ENCODE peak calls at places on chromosome 3, in five cellular contexts. G is IMR-90, E is neural progenitor cell, N is MM.1S, M is fibroblast of lung. A is an unnamed sample.

GRCh38 chr3:31288641-31289100 is 244.1 kb upstream of the STT3B start:
- DNase-seq in G (peak), E (peak), N (peak), M (peak), A (peak)

GRCh38 chr3:99498544-99499234 is 139.7 kb upstream of the COL8A1 start:
- DNase-seq in G (peak), E (no peak), N (no peak), M (peak), A (no peak)

GRCh38 chr3:195133462-195133861 is 137.5 kb downstream of the XXYLT1 start:
- DNase-seq in G (peak), E (no peak), N (no peak), M (peak), A (peak)

GRCh38 chr3:175266993-175267960 is 408.1 kb downstream of the NAALADL2 start:
- DNase-seq in G (peak), E (no peak), N (no peak), M (peak), A (peak)

GRCh38 chr3:141303481-141304223 is 64.7 kb upstream of the ZBTB38 start:
- DNase-seq in G (peak), E (peak), N (peak), M (peak), A (peak)

GRCh38 chr3:194944526-194944925 is 258.8 kb downstream of the FAM43A start:
- DNase-seq in G (no peak), E (no peak), N (no peak), M (no peak), A (no peak)

GRCh38 chr3:46922871-46923558 is 45.5 kb downstream of the PTH1R start:
- DNase-seq in G (no peak), E (no peak), N (no peak), M (no peak), A (no peak)

GRCh38 chr3:109081746-109082510 is 36.0 kb downstream of the MORC1 start:
- DNase-seq in G (peak), E (peak), N (peak), M (peak), A (peak)

GRCh38 chr3:101102678-101103296 is 109.6 kb upstream of the ABI3BP start:
- DNase-seq in G (peak), E (no peak), N (no peak), M (no peak), A (no peak)

DNA sequence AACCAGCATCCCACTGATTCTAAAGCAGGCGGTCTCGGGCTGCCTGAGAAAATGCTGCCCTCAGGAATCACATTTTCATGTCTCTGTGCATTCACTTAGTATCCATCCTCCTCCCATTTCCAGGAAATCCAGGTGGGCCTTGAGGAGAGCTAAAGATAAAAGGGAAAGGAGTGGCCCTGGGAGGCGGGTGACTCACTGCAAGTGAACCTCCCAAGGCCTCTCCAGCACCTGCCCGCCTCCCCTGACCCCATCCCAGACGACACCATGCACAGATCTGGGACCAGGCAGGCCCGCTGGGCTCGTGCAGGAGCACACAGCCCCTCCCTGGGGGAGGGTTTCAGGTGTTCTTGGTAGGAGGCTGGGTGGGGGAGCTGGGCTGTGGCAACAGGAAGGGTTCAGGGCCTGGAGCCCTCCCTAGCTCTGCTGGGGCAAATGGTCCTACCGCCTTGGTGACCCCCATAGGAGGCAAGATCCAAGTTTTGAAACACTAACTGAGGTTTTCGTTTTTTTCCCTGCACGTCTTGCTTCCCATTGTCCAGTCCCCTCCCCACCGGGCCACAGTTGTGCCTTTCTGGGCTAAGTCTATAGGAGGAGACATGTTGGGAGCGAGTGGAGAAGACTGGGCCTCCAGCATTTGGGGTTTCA is 22.2 kb downstream of the MELTF start:
- DNase-seq in G (no peak), E (no peak), N (no peak), M (no peak), A (no peak)
- H3K9ac ChIP-seq in G (no peak), E (no peak), N (no peak), M (no peak), A (no peak)

GRCh38 chr3:157786216-157786615 is 283.0 kb upstream of the VEPH1 start:
- DNase-seq in G (peak), E (no peak), N (no peak), M (peak), A (peak)
- H3K9ac ChIP-seq in G (no peak), E (no peak), N (no peak), M (no peak), A (peak)

GRCh38 chr3:73623996-73624362 is 762 bp downstream of the PDZRN3 start:
- DNase-seq in G (peak), E (peak), N (no peak), M (peak), A (peak)
- H3K9ac ChIP-seq in G (peak), E (no peak), N (no peak), M (peak), A (peak)

GRCh38 chr3:121992601-121993560 is 29.2 kb downstream of the ILDR1 start:
- DNase-seq in G (no peak), E (no peak), N (peak), M (no peak), A (no peak)
- H3K9ac ChIP-seq in G (no peak), E (no peak), N (peak), M (no peak), A (no peak)

GRCh38 chr3:26623409-26624208 is 1.0 kb downstream of the LRRC3B start:
- DNase-seq in G (no peak), E (peak), N (no peak), M (no peak), A (no peak)

GRCh38 chr3:26624209-26624775 is 1.7 kb downstream of the LRRC3B start:
- DNase-seq in G (no peak), E (peak), N (no peak), M (no peak), A (no peak)

GRCh38 chr3:26627080-26627479 is 4.5 kb downstream of the LRRC3B start:
- DNase-seq in G (no peak), E (no peak), N (no peak), M (no peak), A (no peak)

GRCh38 chr3:26622634-26623408 is at the start of gene LRRC3B:
- DNase-seq in G (no peak), E (peak), N (no peak), M (no peak), A (no peak)

GRCh38 chr3:26625187-26625586 is 2.6 kb downstream of the LRRC3B start:
- DNase-seq in G (no peak), E (peak), N (no peak), M (no peak), A (no peak)
- H3K9ac ChIP-seq in G (no peak), E (no peak), N (no peak), M (no peak), A (no peak)

GRCh38 chr3:168844502-168845482 is 749.1 kb upstream of the GOLIM4 start:
- DNase-seq in G (no peak), E (no peak), N (no peak), M (no peak), A (no peak)

GRCh38 chr3:168843481-168843880 is 747.8 kb upstream of the GOLIM4 start:
- DNase-seq in G (no peak), E (no peak), N (no peak), M (no peak), A (no peak)

GRCh38 chr3:168834558-168834957 is 738.8 kb upstream of the GOLIM4 start:
- DNase-seq in G (no peak), E (no peak), N (no peak), M (no peak), A (no peak)

GRCh38 chr3:168839692-168840091 is 744.0 kb upstream of the GOLIM4 start:
- DNase-seq in G (no peak), E (no peak), N (no peak), M (no peak), A (no peak)
- H3K9ac ChIP-seq in G (no peak), E (no peak), N (no peak), M (no peak), A (no peak)